ENCODE peak calls at places on chromosomes 2 and 18, in four cellular contexts. H is K562, T is GM12878, J is HepG2. C is an unnamed sample.

GRCh38 chr2:159201321-159202063 is 85.0 kb downstream of the WDSUB1 start:
- DNase-seq in H (no peak), J (no peak), T (peak; percentile 42), C (no peak)

GRCh38 chr2:120251863-120252206 is 817 bp upstream of the RALB start:
- DNase-seq in J (no peak), H (peak; percentile 27), T (no peak), C (no peak)

GRCh38 chr2:239833728-239834109 is 191.4 kb downstream of the NDUFA10 start:
- DNase-seq in J (no peak), T (no peak), H (no peak), C (no peak)

GRCh38 chr2:240435955-240436625 is 627 bp downstream of the GPC1 start:
- DNase-seq in J (no peak), H (peak; percentile 27), T (no peak), C (no peak)

GRCh38 chr2:100902833-100903405 is 83.0 kb downstream of the NPAS2 start:
- DNase-seq in T (no peak), J (peak; percentile 81), H (no peak), C (no peak)

GRCh38 chr18:48545690-48546365 is 7.0 kb downstream of the CTIF start:
- DNase-seq in T (no peak), H (peak; percentile 42), J (no peak), C (peak; percentile 91)

GRCh38 chr18:44680271-44681038 is at the start of gene SETBP1:
- DNase-seq in J (no peak), T (no peak), H (peak; percentile 11), C (peak; percentile 62)

GRCh38 chr18:62187543-62188378 is 706 bp downstream of the RELCH start:
- DNase-seq in J (peak; percentile 17), T (no peak), H (peak; percentile 13), C (peak; percentile 68)

GRCh38 chr2:235106874-235107639 is 155.2 kb downstream of the SH3BP4 start:
- DNase-seq in T (no peak), H (peak; percentile 19), J (peak; percentile 79), C (peak; percentile 84)

GRCh38 chr2:6264198-6264597 is 572.0 kb downstream of the SOX11 start:
- DNase-seq in T (no peak), H (no peak), J (no peak), C (no peak)

GRCh38 chr2:226797289-226797988 is 2.2 kb downstream of the IRS1 start:
- DNase-seq in T (no peak), J (no peak), H (no peak), C (no peak)

GRCh38 chr2:17441055-17441771 is 77.0 kb downstream of the RAD51AP2 start:
- DNase-seq in J (no peak), H (no peak), T (no peak), C (no peak)

GRCh38 chr18:57438669-57439616 is 3.8 kb downstream of the ONECUT2 start:
- DNase-seq in H (no peak), J (no peak), T (no peak), C (peak; percentile 12)

GRCh38 chr2:120436885-120437603 is 91.1 kb downstream of the INHBB start:
- DNase-seq in J (peak; percentile 80), T (no peak), H (peak; percentile 66), C (peak; percentile 92)

GRCh38 chr2:23287250-23287704 is 97.7 kb upstream of the KLHL29 start:
- DNase-seq in T (no peak), H (no peak), J (no peak), C (peak; percentile 11)

GRCh38 chr2:96207778-96208143 is 866 bp downstream of the STARD7 start:
- DNase-seq in T (no peak), H (no peak), J (no peak), C (no peak)

GRCh38 chr2:150681120-150681796 is 193.8 kb upstream of the RND3 start:
- DNase-seq in J (no peak), H (no peak), T (no peak), C (no peak)

GRCh38 chr2:97645112-97645699 is 656 bp upstream of the COX5B start:
- DNase-seq in J (no peak), T (no peak), H (peak; percentile 57), C (peak; percentile 49)

GRCh38 chr18:53698907-53699306 is 525.6 kb downstream of the MBD2 start:
- DNase-seq in T (no peak), J (peak; percentile 33), H (no peak), C (peak; percentile 55)

GRCh38 chr2:74250189-74250631 is 51.8 kb downstream of the MTHFD2 start:
- DNase-seq in J (peak; percentile 41), T (peak; percentile 17), H (peak; percentile 76), C (peak; percentile 79)

GRCh38 chr18:75036941-75037516 is 171.9 kb downstream of the PTGR3 start:
- DNase-seq in J (peak; percentile 18), T (no peak), H (no peak), C (no peak)

GRCh38 chr18:50602466-50602865 is 42.6 kb downstream of the MAPK4 start:
- DNase-seq in J (no peak), T (no peak), H (no peak), C (peak; percentile 19)

GRCh38 chr2:238136820-238137537 is 1.5 kb upstream of the KLHL30 start:
- DNase-seq in J (peak; percentile 41), T (no peak), H (no peak), C (no peak)

GRCh38 chr2:232894746-232895145 is 24.7 kb downstream of the SNORC start:
- DNase-seq in H (no peak), T (no peak), J (no peak), C (no peak)

GRCh38 chr2:174344716-174345472 is 10.1 kb downstream of the SP9 start:
- DNase-seq in J (peak; percentile 51), T (no peak), H (no peak), C (peak; percentile 75)

GRCh38 chr2:166632616-166633015 is 138.6 kb upstream of the SCN7A start:
- DNase-seq in H (no peak), J (no peak), T (no peak), C (peak; percentile 14)

GRCh38 chr2:92072461-92073035 is 2798.7 kb upstream of the TEKT4 start:
- DNase-seq in J (no peak), H (no peak), T (no peak), C (no peak)

GRCh38 chr2:150167711-150168110 is 319.8 kb downstream of the RND3 start:
- DNase-seq in H (peak; percentile 28), T (peak; percentile 30), J (no peak), C (no peak)

GRCh38 chr2:206266130-206267125 is 8.0 kb upstream of the ZDBF2 start:
- DNase-seq in T (no peak), J (no peak), H (no peak), C (no peak)

GRCh38 chr2:220393717-220394116 is 766.3 kb downstream of the SLC4A3 start:
- DNase-seq in H (no peak), T (no peak), J (no peak), C (no peak)

GRCh38 chr2:216315817-216316603 is 56.3 kb downstream of the MARCHF4 start:
- DNase-seq in J (no peak), H (no peak), T (no peak), C (peak; percentile 24)

GRCh38 chr2:3154694-3155093 is 222.9 kb downstream of the EIPR1 start:
- DNase-seq in J (no peak), H (no peak), T (no peak), C (no peak)

GRCh38 chr2:128319773-128320608 is 1.3 kb upstream of the HS6ST1 start:
- DNase-seq in J (no peak), T (no peak), H (no peak), C (no peak)
- TF ChIP-seq JUNB in J (no peak), T (no peak), H (no peak), C (no peak)

GRCh38 chr18:46411191-46411590 is 245.8 kb downstream of the LOXHD1 start:
- DNase-seq in T (no peak), J (no peak), H (no peak), C (no peak)

GRCh38 chr18:46414863-46415262 is 242.2 kb downstream of the LOXHD1 start:
- DNase-seq in H (no peak), J (no peak), T (no peak), C (peak; percentile 66)

GRCh38 chr18:46413684-46414083 is 243.3 kb downstream of the LOXHD1 start:
- DNase-seq in H (no peak), J (no peak), T (no peak), C (no peak)

GRCh38 chr18:46411862-46412690 is 244.9 kb downstream of the LOXHD1 start:
- DNase-seq in T (no peak), J (no peak), H (no peak), C (peak; percentile 34)

DNA sequence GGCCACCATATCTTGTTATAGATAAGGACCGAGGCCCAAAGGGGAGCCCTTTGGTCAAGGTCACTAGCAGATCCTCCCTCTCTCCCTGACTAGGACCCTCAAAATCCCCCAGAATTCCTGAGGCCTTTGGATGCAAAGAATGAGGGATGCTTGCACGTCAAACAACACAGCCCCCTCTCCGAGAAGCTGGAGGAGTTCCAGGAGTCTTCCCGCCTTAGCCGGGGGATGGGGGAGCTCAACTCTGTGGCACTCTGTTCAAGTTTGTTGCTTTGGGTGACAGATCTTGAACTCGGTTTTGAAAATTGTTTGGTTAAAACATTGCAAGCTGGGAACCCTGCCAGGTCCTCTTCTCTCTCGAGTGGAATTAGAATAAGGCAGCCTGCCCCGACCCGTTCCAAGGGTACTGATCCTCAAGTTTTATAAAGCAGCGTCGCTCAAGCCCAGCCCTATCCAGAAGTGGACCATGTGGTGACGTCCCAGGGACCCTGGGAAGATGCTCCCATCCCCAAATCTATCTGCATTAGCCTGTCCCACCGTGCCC is 244.1 kb downstream of the LOXHD1 start:
- DNase-seq in J (no peak), T (no peak), H (no peak), C (no peak)
- H3K4me1 ChIP-seq in J (no peaks in the 10 kb centered on the region), T (peaks cover 5% of the 10 kb centered on the region), H (peaks cover 20% of the 10 kb centered on the region), C (peaks cover 37% of the 10 kb centered on the region)

GRCh38 chr2:211479496-211480150 is 923.2 kb downstream of the CPS1 start:
- DNase-seq in J (no peak), T (no peak), H (no peak), C (no peak)
- H2AFZ ChIP-seq in J (no peak overlapping the region), T (no peak overlapping the region), H (no peak overlapping the region), C (no peak overlapping the region)

GRCh38 chr18:42155024-42155423 is 200.0 kb downstream of the PIK3C3 start:
- DNase-seq in T (no peak), H (no peak), J (no peak), C (no peak)
- TF ChIP-seq JUNB in T (no peak), H (no peak), J (no peak), C (no peak)

GRCh38 chr18:63879684-63880083 is 7.8 kb upstream of the SERPINB2 start:
- DNase-seq in H (no peak), T (no peak), J (no peak), C (no peak)
- H3K4me1 ChIP-seq in H (no peaks in the 10 kb centered on the region), T (no peaks in the 10 kb centered on the region), J (no peaks in the 10 kb centered on the region), C (no peaks in the 10 kb centered on the region)

GRCh38 chr18:55509631-55510372 is 78.2 kb downstream of the TCF4 start:
- DNase-seq in J (no peak), H (no peak), T (peak; percentile 17), C (peak; percentile 65)
- H2AFZ ChIP-seq in J (no peak overlapping the region), H (no peak overlapping the region), T (peak overlapping the region; percentile 88), C (no peak overlapping the region)

GRCh38 chr2:43193652-43193995 is 32.8 kb downstream of the ZFP36L2 start:
- DNase-seq in H (peak; percentile 49), T (no peak), J (no peak), C (no peak)

GRCh38 chr2:43192039-43192438 is 34.4 kb downstream of the ZFP36L2 start:
- DNase-seq in T (no peak), J (no peak), H (peak; percentile 43), C (peak; percentile 83)

GRCh38 chr2:43193996-43194869 is 32.2 kb downstream of the ZFP36L2 start:
- DNase-seq in T (peak; percentile 53), H (no peak), J (peak; percentile 98), C (no peak)

GRCh38 chr2:43190305-43191052 is 35.9 kb downstream of the ZFP36L2 start:
- DNase-seq in J (no peak), T (no peak), H (peak; percentile 68), C (no peak)

GRCh38 chr2:43192939-43193651 is 33.3 kb downstream of the ZFP36L2 start:
- DNase-seq in T (no peak), H (no peak), J (peak; percentile 37), C (no peak)
- TF ChIP-seq JUNB in T (no peak), H (no peak), J (no peak), C (no peak)

GRCh38 chr2:173099804-173100203 is 24.2 kb downstream of the MAP3K20 start:
- DNase-seq in H (no peak), T (no peak), J (no peak), C (no peak)
- H3K4me1 ChIP-seq in H (no peaks in the 10 kb centered on the region), T (peaks cover 10% of the 10 kb centered on the region), J (peaks cover 4% of the 10 kb centered on the region), C (peaks cover 13% of the 10 kb centered on the region)

C was measured in GM23338.